ENCODE peak calls at places on chromosomes 2 and 18, in five cellular contexts. One of them, this sample, is unnamed. For H3K4me1, the result is how much of the 10 kb centered on the place peaks cover.

GRCh38 chr2:144514731-144515424 is 5.0 kb downstream of the ZEB2 start:
- DNase-seq in HCT116: no peak
- DNase-seq in upper lobe of left lung: no peak
- DNase-seq in sigmoid colon: no peak
- DNase-seq in stomach: no peak
- DNase-seq in this sample: no peak

GRCh38 chr2:206790311-206790935 is 25.0 kb downstream of the FASTKD2 start:
- DNase-seq in HCT116: no peak
- DNase-seq in upper lobe of left lung: no peak
- DNase-seq in sigmoid colon: no peak
- DNase-seq in stomach: no peak
- DNase-seq in this sample: no peak

GRCh38 chr2:25165992-25166618 is 2.3 kb downstream of the POMC start:
- DNase-seq in HCT116: peak
- DNase-seq in upper lobe of left lung: no peak
- DNase-seq in sigmoid colon: peak
- DNase-seq in stomach: peak
- DNase-seq in this sample: peak

GRCh38 chr2:23065936-23066335 is 319.0 kb upstream of the KLHL29 start:
- DNase-seq in HCT116: no peak
- DNase-seq in upper lobe of left lung: no peak
- DNase-seq in sigmoid colon: no peak
- DNase-seq in stomach: no peak
- DNase-seq in this sample: no peak

GRCh38 chr2:61356958-61357350 is 113.9 kb downstream of the USP34 start:
- DNase-seq in HCT116: no peak
- DNase-seq in upper lobe of left lung: no peak
- DNase-seq in sigmoid colon: no peak
- DNase-seq in stomach: no peak
- DNase-seq in this sample: no peak

GRCh38 chr18:4251873-4252272 is 203.2 kb downstream of the DLGAP1 start:
- DNase-seq in HCT116: no peak
- DNase-seq in upper lobe of left lung: no peak
- DNase-seq in sigmoid colon: no peak
- DNase-seq in stomach: no peak
- DNase-seq in this sample: no peak

GRCh38 chr2:81658227-81658626 is 1353.7 kb upstream of the LRRTM1 start:
- DNase-seq in HCT116: peak
- DNase-seq in upper lobe of left lung: no peak
- DNase-seq in sigmoid colon: no peak
- DNase-seq in stomach: no peak
- DNase-seq in this sample: no peak

GRCh38 chr2:219175928-219176817 is 552 bp downstream of the CNPPD1 start:
- DNase-seq in HCT116: no peak
- DNase-seq in upper lobe of left lung: no peak
- DNase-seq in sigmoid colon: peak
- DNase-seq in stomach: peak
- DNase-seq in this sample: peak

GRCh38 chr2:3523551-3524041 is 4.3 kb upstream of the ADI1 start:
- DNase-seq in HCT116: no peak
- DNase-seq in upper lobe of left lung: no peak
- DNase-seq in sigmoid colon: no peak
- DNase-seq in stomach: peak
- DNase-seq in this sample: no peak

GRCh38 chr18:11119962-11120361 is 29.4 kb downstream of the PIEZO2 start:
- DNase-seq in HCT116: no peak
- DNase-seq in upper lobe of left lung: no peak
- DNase-seq in sigmoid colon: no peak
- DNase-seq in stomach: no peak
- DNase-seq in this sample: no peak

GRCh38 chr2:68653538-68653982 is 10.2 kb downstream of the PROKR1 start:
- DNase-seq in HCT116: no peak
- DNase-seq in upper lobe of left lung: no peak
- DNase-seq in sigmoid colon: no peak
- DNase-seq in stomach: peak
- DNase-seq in this sample: peak

GRCh38 chr18:24600076-24600654 is 139.7 kb downstream of the HRH4 start:
- DNase-seq in HCT116: peak
- DNase-seq in upper lobe of left lung: no peak
- DNase-seq in sigmoid colon: no peak
- DNase-seq in stomach: no peak
- DNase-seq in this sample: no peak

GRCh38 chr2:164781394-164781793 is 60.2 kb downstream of the COBLL1 start:
- DNase-seq in HCT116: no peak
- DNase-seq in upper lobe of left lung: no peak
- DNase-seq in sigmoid colon: no peak
- DNase-seq in stomach: no peak
- DNase-seq in this sample: no peak

GRCh38 chr2:158755738-158756137 is 39.4 kb upstream of the DAPL1 start:
- DNase-seq in HCT116: peak
- DNase-seq in upper lobe of left lung: no peak
- DNase-seq in sigmoid colon: no peak
- DNase-seq in stomach: no peak
- DNase-seq in this sample: no peak

GRCh38 chr2:30612371-30612770 is 165.3 kb downstream of the LCLAT1 start:
- DNase-seq in HCT116: no peak
- DNase-seq in upper lobe of left lung: no peak
- DNase-seq in sigmoid colon: no peak
- DNase-seq in stomach: no peak
- DNase-seq in this sample: no peak

GRCh38 chr18:22428672-22429071 is 11.0 kb upstream of the CTAGE1 start:
- DNase-seq in HCT116: no peak
- DNase-seq in upper lobe of left lung: no peak
- DNase-seq in sigmoid colon: no peak
- DNase-seq in stomach: no peak
- DNase-seq in this sample: no peak

GRCh38 chr2:190938761-190939335 is 58.2 kb downstream of the GLS start:
- DNase-seq in HCT116: no peak
- DNase-seq in upper lobe of left lung: no peak
- DNase-seq in sigmoid colon: no peak
- DNase-seq in stomach: no peak
- DNase-seq in this sample: no peak

GRCh38 chr2:99787011-99787410 is 297.2 kb upstream of the REV1 start:
- DNase-seq in HCT116: no peak
- DNase-seq in upper lobe of left lung: no peak
- DNase-seq in sigmoid colon: no peak
- DNase-seq in stomach: no peak
- DNase-seq in this sample: no peak

GRCh38 chr2:219174801-219175200 is 1.9 kb downstream of the CNPPD1 start:
- DNase-seq in HCT116: no peak
- DNase-seq in upper lobe of left lung: no peak
- DNase-seq in sigmoid colon: peak
- DNase-seq in stomach: no peak
- DNase-seq in this sample: no peak

GRCh38 chr2:19675003-19675629 is 226.7 kb downstream of the TTC32 start:
- DNase-seq in HCT116: no peak
- DNase-seq in upper lobe of left lung: no peak
- DNase-seq in sigmoid colon: no peak
- DNase-seq in stomach: no peak
- DNase-seq in this sample: no peak

GRCh38 chr2:105288133-105288532 is 41.4 kb downstream of the TGFBRAP1 start:
- DNase-seq in HCT116: no peak
- DNase-seq in upper lobe of left lung: no peak
- DNase-seq in sigmoid colon: no peak
- DNase-seq in stomach: no peak
- DNase-seq in this sample: no peak

GRCh38 chr2:38634684-38635083 is 31.2 kb upstream of the GALM start:
- DNase-seq in HCT116: no peak
- DNase-seq in upper lobe of left lung: no peak
- DNase-seq in sigmoid colon: no peak
- DNase-seq in stomach: no peak
- DNase-seq in this sample: no peak

GRCh38 chr2:239892480-239893235 is 132.5 kb downstream of the NDUFA10 start:
- DNase-seq in HCT116: no peak
- DNase-seq in upper lobe of left lung: no peak
- DNase-seq in sigmoid colon: no peak
- DNase-seq in stomach: peak
- DNase-seq in this sample: no peak

GRCh38 chr2:204842731-204843490 is 297.6 kb downstream of the PARD3B start:
- DNase-seq in HCT116: no peak
- DNase-seq in upper lobe of left lung: no peak
- DNase-seq in sigmoid colon: peak
- DNase-seq in stomach: no peak
- DNase-seq in this sample: no peak

GRCh38 chr2:54524236-54524991 is 68.3 kb downstream of the SPTBN1 start:
- DNase-seq in HCT116: no peak
- DNase-seq in upper lobe of left lung: no peak
- DNase-seq in sigmoid colon: no peak
- DNase-seq in stomach: no peak
- DNase-seq in this sample: no peak

GRCh38 chr2:109171444-109172334 is 42.7 kb downstream of the SH3RF3 start:
- DNase-seq in HCT116: no peak
- DNase-seq in upper lobe of left lung: peak
- DNase-seq in sigmoid colon: peak
- DNase-seq in stomach: peak
- DNase-seq in this sample: peak

GRCh38 chr2:53632714-53633113 is 134.9 kb upstream of the CHAC2 start:
- DNase-seq in HCT116: no peak
- DNase-seq in upper lobe of left lung: no peak
- DNase-seq in sigmoid colon: no peak
- DNase-seq in stomach: no peak
- DNase-seq in this sample: no peak

GRCh38 chr2:41865263-41865662 is 182.6 kb upstream of the PKDCC start:
- DNase-seq in HCT116: no peak
- DNase-seq in upper lobe of left lung: no peak
- DNase-seq in sigmoid colon: no peak
- DNase-seq in stomach: no peak
- DNase-seq in this sample: no peak

GRCh38 chr18:7926526-7926925 is 359.4 kb downstream of the PTPRM start:
- DNase-seq in HCT116: peak
- DNase-seq in upper lobe of left lung: no peak
- DNase-seq in sigmoid colon: no peak
- DNase-seq in stomach: peak
- DNase-seq in this sample: no peak

GRCh38 chr18:2716394-2717326 is 61.1 kb downstream of the SMCHD1 start:
- DNase-seq in HCT116: no peak
- DNase-seq in upper lobe of left lung: no peak
- DNase-seq in sigmoid colon: no peak
- DNase-seq in stomach: no peak
- DNase-seq in this sample: no peak

GRCh38 chr2:11687736-11688135 is 17.7 kb upstream of the NTSR2 start:
- DNase-seq in HCT116: no peak
- DNase-seq in upper lobe of left lung: no peak
- DNase-seq in sigmoid colon: no peak
- DNase-seq in stomach: no peak
- DNase-seq in this sample: no peak

GRCh38 chr18:60044290-60045006 is 144.7 kb downstream of the PMAIP1 start:
- DNase-seq in HCT116: no peak
- DNase-seq in upper lobe of left lung: no peak
- DNase-seq in sigmoid colon: no peak
- DNase-seq in stomach: no peak
- DNase-seq in this sample: no peak
- TF ChIP-seq POLR2AphosphoS5 in HCT116: no peak
- TF ChIP-seq POLR2AphosphoS5 in upper lobe of left lung: no peak
- TF ChIP-seq POLR2AphosphoS5 in sigmoid colon: no peak
- TF ChIP-seq POLR2AphosphoS5 in stomach: no peak
- TF ChIP-seq POLR2AphosphoS5 in this sample: no peak

GRCh38 chr2:202418511-202418910 is 42.4 kb downstream of the BMPR2 start:
- DNase-seq in HCT116: no peak
- DNase-seq in upper lobe of left lung: no peak
- DNase-seq in sigmoid colon: no peak
- DNase-seq in stomach: no peak
- DNase-seq in this sample: no peak
- H3K4me1 ChIP-seq in HCT116: under half
- H3K4me1 ChIP-seq in upper lobe of left lung: under half
- H3K4me1 ChIP-seq in sigmoid colon: under half
- H3K4me1 ChIP-seq in stomach: under half
- H3K4me1 ChIP-seq in this sample: under half

GRCh38 chr2:27032495-27033252 is at the start of gene TMEM214:
- DNase-seq in HCT116: peak
- DNase-seq in upper lobe of left lung: peak
- DNase-seq in sigmoid colon: peak
- DNase-seq in stomach: peak
- DNase-seq in this sample: peak
- TF ChIP-seq POLR2A in HCT116: peak
- TF ChIP-seq POLR2A in upper lobe of left lung: peak
- TF ChIP-seq POLR2A in sigmoid colon: peak
- TF ChIP-seq POLR2A in stomach: peak
- TF ChIP-seq POLR2A in this sample: peak

GRCh38 chr2:229335349-229335748 is 64.3 kb upstream of the PID1 start:
- DNase-seq in HCT116: no peak
- DNase-seq in upper lobe of left lung: no peak
- DNase-seq in sigmoid colon: no peak
- DNase-seq in stomach: no peak
- DNase-seq in this sample: no peak

GRCh38 chr2:229335877-229336346 is 64.8 kb upstream of the PID1 start:
- DNase-seq in HCT116: no peak
- DNase-seq in upper lobe of left lung: no peak
- DNase-seq in sigmoid colon: no peak
- DNase-seq in stomach: no peak
- DNase-seq in this sample: no peak

DNA sequence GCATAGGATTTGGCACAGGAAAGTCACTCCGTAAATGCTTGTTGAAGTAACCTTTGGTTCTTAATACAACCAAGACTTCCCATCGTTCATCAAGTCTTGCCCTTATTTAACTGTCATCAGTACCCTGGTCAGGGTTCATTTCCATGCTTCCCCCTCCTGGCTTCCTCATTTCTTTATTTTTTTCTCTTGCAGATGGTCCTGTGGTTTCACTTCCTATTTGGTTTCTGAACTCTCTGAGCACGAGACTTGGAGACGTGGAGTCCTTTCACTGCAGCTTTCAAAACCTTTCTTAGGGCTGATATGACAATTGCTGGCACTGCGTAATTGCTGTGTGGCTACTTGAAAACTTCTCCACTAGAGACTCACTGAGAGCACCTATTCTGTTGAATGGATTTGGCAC is 59.9 kb upstream of the PID1 start:
- DNase-seq in HCT116: no peak
- DNase-seq in upper lobe of left lung: no peak
- DNase-seq in sigmoid colon: no peak
- DNase-seq in stomach: no peak
- DNase-seq in this sample: no peak
- TF ChIP-seq POLR2AphosphoS5 in HCT116: no peak
- TF ChIP-seq POLR2AphosphoS5 in upper lobe of left lung: peak
- TF ChIP-seq POLR2AphosphoS5 in sigmoid colon: no peak
- TF ChIP-seq POLR2AphosphoS5 in stomach: no peak
- TF ChIP-seq POLR2AphosphoS5 in this sample: no peak

GRCh38 chr2:177273456-177273855 is 8.9 kb upstream of the NFE2L2 start:
- DNase-seq in HCT116: no peak
- DNase-seq in upper lobe of left lung: no peak
- DNase-seq in sigmoid colon: no peak
- DNase-seq in stomach: no peak
- DNase-seq in this sample: no peak
- H3K4me1 ChIP-seq in HCT116: under half
- H3K4me1 ChIP-seq in upper lobe of left lung: under half
- H3K4me1 ChIP-seq in sigmoid colon: under half
- H3K4me1 ChIP-seq in stomach: under half
- H3K4me1 ChIP-seq in this sample: under half

This sample was measured in transverse colon.